ENCODE peak calls at places on chromosomes 6 and 20, in seven cellular contexts. B, A, R, T, F, W and J are unnamed samples. For H3K9me3 and H3K4me1, the result is how much of the 10 kb centered on the place peaks cover.

GRCh38 chr6:82182756-82183155 is 64.8 kb downstream of the IBTK start:
- DNase-seq in B (no peak), A (no peak), R (no peak), T (no peak), F (no peak), W (no peak), J (no peak)

GRCh38 chr6:4055420-4056041 is 23.4 kb downstream of the FAM217A start:
- DNase-seq in B (no peak), A (no peak), R (no peak), T (peak), F (peak), W (no peak), J (no peak)

GRCh38 chr6:81613606-81614005 is 138.9 kb downstream of the TENT5A start:
- DNase-seq in B (no peak), A (no peak), R (no peak), T (no peak), F (no peak), W (no peak), J (no peak)

GRCh38 chr20:48962976-48963730 is 41.6 kb downstream of the ARFGEF2 start:
- DNase-seq in B (peak), A (no peak), R (no peak), T (no peak), F (no peak), W (no peak), J (no peak)

GRCh38 chr6:6661684-6662083 is 73.2 kb downstream of the LY86 start:
- DNase-seq in B (no peak), A (no peak), R (no peak), T (peak), F (peak), W (no peak), J (no peak)

GRCh38 chr20:12173333-12173732 is 255.6 kb downstream of the BTBD3 start:
- DNase-seq in B (no peak), A (no peak), R (no peak), T (no peak), F (no peak), W (no peak), J (no peak)

GRCh38 chr6:87212596-87212995 is 57.2 kb downstream of the ZNF292 start:
- DNase-seq in B (no peak), A (no peak), R (no peak), T (no peak), F (no peak), W (no peak), J (no peak)

GRCh38 chr6:15879372-15880261 is 216.8 kb upstream of the DTNBP1 start:
- DNase-seq in B (peak), A (no peak), R (peak), T (peak), F (no peak), W (peak), J (peak)

GRCh38 chr6:75345413-75345812 is 60.8 kb upstream of the TMEM30A start:
- DNase-seq in B (no peak), A (no peak), R (no peak), T (no peak), F (no peak), W (no peak), J (no peak)

GRCh38 chr20:36832791-36833190 is 43.1 kb upstream of the TLDC2 start:
- DNase-seq in B (no peak), A (no peak), R (no peak), T (no peak), F (no peak), W (peak), J (no peak)

GRCh38 chr6:84057908-84058307 is 24.3 kb downstream of the MRAP2 start:
- DNase-seq in B (no peak), A (no peak), R (no peak), T (no peak), F (no peak), W (no peak), J (no peak)

GRCh38 chr6:170047813-170048212 is 243.1 kb downstream of the DLL1 start:
- DNase-seq in B (no peak), A (no peak), R (peak), T (peak), F (no peak), W (no peak), J (peak)

GRCh38 chr6:118905084-118905483 is 11.1 kb downstream of the ASF1A start:
- DNase-seq in B (no peak), A (no peak), R (no peak), T (no peak), F (no peak), W (no peak), J (no peak)

GRCh38 chr6:36033935-36034334 is 6.3 kb downstream of the MAPK14 start:
- DNase-seq in B (no peak), A (no peak), R (no peak), T (no peak), F (no peak), W (no peak), J (no peak)

GRCh38 chr6:158758941-158759479 is 60.2 kb downstream of the EZR start:
- DNase-seq in B (no peak), A (no peak), R (no peak), T (no peak), F (no peak), W (no peak), J (no peak)

GRCh38 chr6:139496654-139497343 is 122.4 kb upstream of the CITED2 start:
- DNase-seq in B (peak), A (no peak), R (no peak), T (no peak), F (no peak), W (no peak), J (no peak)

GRCh38 chr6:154638369-154638768 is 94.8 kb upstream of the SCAF8 start:
- DNase-seq in B (no peak), A (no peak), R (no peak), T (no peak), F (no peak), W (no peak), J (no peak)

GRCh38 chr6:147448212-147448611 is 60.3 kb upstream of the SAMD5 start:
- DNase-seq in B (no peak), A (no peak), R (no peak), T (no peak), F (peak), W (no peak), J (no peak)

GRCh38 chr20:62675156-62675871 is 33.0 kb downstream of the SLCO4A1 start:
- DNase-seq in B (no peak), A (no peak), R (no peak), T (no peak), F (no peak), W (peak), J (peak)

GRCh38 chr6:150567823-150568383 is 31.8 kb upstream of the PLEKHG1 start:
- DNase-seq in B (no peak), A (no peak), R (no peak), T (no peak), F (no peak), W (no peak), J (no peak)

GRCh38 chr6:100472674-100473073 is 8.0 kb upstream of the SIM1 start:
- DNase-seq in B (no peak), A (no peak), R (no peak), T (no peak), F (peak), W (no peak), J (no peak)

GRCh38 chr6:158552055-158552795 is 7.7 kb upstream of the TMEM181 start:
- DNase-seq in B (no peak), A (no peak), R (no peak), T (no peak), F (no peak), W (no peak), J (no peak)

GRCh38 chr6:109024784-109025183 is 69.9 kb downstream of the SESN1 start:
- DNase-seq in B (no peak), A (no peak), R (peak), T (no peak), F (no peak), W (no peak), J (no peak)

GRCh38 chr6:16774437-16774836 is 13.2 kb upstream of the ATXN1 start:
- DNase-seq in B (no peak), A (no peak), R (no peak), T (no peak), F (no peak), W (no peak), J (no peak)

GRCh38 chr20:4243071-4243470 is 227.7 kb upstream of the RNF24 start:
- DNase-seq in B (no peak), A (no peak), R (no peak), T (no peak), F (no peak), W (no peak), J (peak)

GRCh38 chr6:159151266-159151855 is 17.8 kb upstream of the FNDC1 start:
- DNase-seq in B (peak), A (peak), R (no peak), T (peak), F (peak), W (peak), J (peak)

GRCh38 chr6:110781522-110782200 is 33.6 kb downstream of the CDK19 start:
- DNase-seq in B (no peak), A (no peak), R (no peak), T (no peak), F (no peak), W (no peak), J (no peak)

GRCh38 chr20:1830240-1830639 is 65.0 kb upstream of the SIRPA start:
- DNase-seq in B (peak), A (no peak), R (peak), T (peak), F (peak), W (peak), J (peak)

GRCh38 chr6:156662025-156662445 is 115.1 kb upstream of the ARID1B start:
- DNase-seq in B (peak), A (no peak), R (no peak), T (no peak), F (no peak), W (no peak), J (no peak)

GRCh38 chr6:82257088-82257774 is 9.7 kb upstream of the IBTK start:
- DNase-seq in B (no peak), A (no peak), R (no peak), T (no peak), F (no peak), W (no peak), J (no peak)

GRCh38 chr6:126198581-126198980 is 141.3 kb upstream of the CENPW start:
- DNase-seq in B (no peak), A (no peak), R (no peak), T (no peak), F (no peak), W (no peak), J (no peak)

GRCh38 chr6:1436334-1437306 is 47.2 kb downstream of the FOXF2 start:
- DNase-seq in B (no peak), A (peak), R (no peak), T (peak), F (peak), W (no peak), J (no peak)

GRCh38 chr20:48010623-48011022 is 225.3 kb upstream of the SULF2 start:
- DNase-seq in B (no peak), A (no peak), R (no peak), T (no peak), F (no peak), W (no peak), J (no peak)

GRCh38 chr6:156777866-156778614 is 862 bp downstream of the ARID1B start:
- DNase-seq in B (peak), A (peak), R (peak), T (peak), F (peak), W (peak), J (peak)

GRCh38 chr6:133923938-133924593 is 29.0 kb upstream of the TBPL1 start:
- DNase-seq in B (peak), A (peak), R (no peak), T (peak), F (peak), W (peak), J (peak)

GRCh38 chr6:169168706-169169105 is 84.9 kb downstream of the THBS2 start:
- DNase-seq in B (no peak), A (no peak), R (no peak), T (no peak), F (no peak), W (no peak), J (no peak)

GRCh38 chr20:11917663-11918062 is at the start of gene BTBD3:
- DNase-seq in B (peak), A (no peak), R (peak), T (peak), F (no peak), W (peak), J (peak)

GRCh38 chr6:157728183-157728881 is 94.7 kb upstream of the SNX9 start:
- DNase-seq in B (no peak), A (no peak), R (no peak), T (no peak), F (no peak), W (no peak), J (no peak)

GRCh38 chr6:82144007-82144851 is 103.3 kb downstream of the IBTK start:
- DNase-seq in B (no peak), A (no peak), R (no peak), T (peak), F (peak), W (no peak), J (peak)

GRCh38 chr20:31500527-31500926 is 13.7 kb upstream of the HM13 start:
- DNase-seq in B (no peak), A (no peak), R (no peak), T (no peak), F (no peak), W (no peak), J (no peak)
- H3K27ac ChIP-seq in B (no peak), A (no peak), R (no peak), T (no peak), F (no peak), W (no peak), J (no peak)

GRCh38 chr6:301929-302705 is 9.8 kb downstream of the DUSP22 start:
- DNase-seq in B (no peak), A (no peak), R (no peak), T (no peak), F (no peak), W (no peak), J (no peak)

GRCh38 chr6:303948-304558 is 11.8 kb downstream of the DUSP22 start:
- DNase-seq in B (no peak), A (no peak), R (no peak), T (no peak), F (no peak), W (no peak), J (no peak)

GRCh38 chr6:302760-303159 is 10.5 kb downstream of the DUSP22 start:
- DNase-seq in B (no peak), A (no peak), R (no peak), T (no peak), F (no peak), W (no peak), J (no peak)

GRCh38 chr6:304833-305370 is 12.6 kb downstream of the DUSP22 start:
- DNase-seq in B (no peak), A (no peak), R (no peak), T (no peak), F (no peak), W (no peak), J (peak)

GRCh38 chr6:303263-303662 is 11.0 kb downstream of the DUSP22 start:
- DNase-seq in B (no peak), A (no peak), R (no peak), T (no peak), F (no peak), W (no peak), J (peak)
- H3K9me3 ChIP-seq in B (under half), A (under half), R (under half), T (under half), F (under half), W (under half), J (under half)

GRCh38 chr6:56725257-56725656 is 82.6 kb upstream of the DST start:
- DNase-seq in B (no peak), A (no peak), R (no peak), T (no peak), F (no peak), W (no peak), J (no peak)
- H3K4me1 ChIP-seq in B (under half), A (under half), R (under half), T (under half), F (under half), W (under half), J (under half)

DNA sequence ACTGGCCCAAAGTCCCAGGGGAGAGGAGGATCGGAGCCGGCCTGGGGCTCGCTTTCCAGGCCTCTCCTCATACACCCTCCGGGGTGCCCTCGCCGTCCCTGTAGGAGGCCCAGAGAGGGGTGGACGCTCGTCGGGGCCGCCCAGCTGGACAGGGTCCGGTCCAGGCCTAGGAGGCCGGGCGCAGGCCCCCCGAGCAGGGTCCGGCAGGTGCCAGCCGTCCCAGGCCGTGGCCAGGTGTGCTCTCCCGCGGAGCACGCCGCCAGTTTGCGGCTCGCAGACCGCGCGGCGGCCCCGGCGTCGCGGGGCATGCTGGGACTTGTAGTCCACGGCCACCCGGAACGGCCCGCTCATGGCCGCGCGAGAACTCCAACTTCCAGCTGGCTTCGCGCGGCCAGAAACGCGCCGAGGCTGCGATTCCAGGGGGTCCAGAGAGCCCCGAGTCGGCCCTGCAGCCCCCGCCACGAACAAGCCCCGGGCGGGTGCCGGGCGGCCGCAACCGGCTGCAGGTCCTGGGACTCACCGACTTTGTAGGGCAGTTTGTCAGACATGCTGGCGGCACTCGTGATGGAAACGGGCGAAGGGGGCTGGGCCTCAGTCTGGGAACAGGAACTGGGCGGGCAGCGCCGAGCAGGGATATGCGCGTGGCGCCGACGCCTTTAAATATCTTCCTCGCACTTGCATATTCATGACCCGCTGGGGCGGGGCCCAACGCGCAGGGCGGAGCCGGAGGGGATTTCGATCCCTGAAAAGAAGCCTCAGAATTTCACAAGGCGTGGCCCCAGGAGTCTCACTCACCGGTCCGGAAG is at the start of gene AHCY:
- DNase-seq in B (peak), A (peak), R (peak), T (peak), F (peak), W (peak), J (peak)
- H3K27ac ChIP-seq in B (peak), A (peak), R (peak), T (peak), F (peak), W (peak), J (peak)

GRCh38 chr6:66985816-66986215 is 1278.8 kb upstream of the EYS start:
- DNase-seq in B (no peak), A (no peak), R (no peak), T (no peak), F (peak), W (no peak), J (no peak)

GRCh38 chr6:66992660-66993059 is 1285.6 kb upstream of the EYS start:
- DNase-seq in B (no peak), A (no peak), R (no peak), T (no peak), F (no peak), W (no peak), J (no peak)

GRCh38 chr6:66986940-66987339 is 1279.9 kb upstream of the EYS start:
- DNase-seq in B (no peak), A (no peak), R (no peak), T (no peak), F (no peak), W (no peak), J (no peak)
- H3K9me3 ChIP-seq in B (under half), A (under half), R (under half), T (under half), F (under half), W (under half), J (under half)

GRCh38 chr6:106085984-106086832 is at the start of gene PRDM1:
- DNase-seq in B (peak), A (peak), R (peak), T (peak), F (peak), W (peak), J (peak)

GRCh38 chr6:106084106-106084963 is 1.8 kb upstream of the PRDM1 start:
- DNase-seq in B (no peak), A (no peak), R (peak), T (no peak), F (no peak), W (no peak), J (no peak)

GRCh38 chr6:106085687-106085983 is 501 bp upstream of the PRDM1 start:
- DNase-seq in B (no peak), A (no peak), R (no peak), T (no peak), F (no peak), W (no peak), J (no peak)

GRCh38 chr6:106083618-106084017 is 2.5 kb upstream of the PRDM1 start:
- DNase-seq in B (no peak), A (no peak), R (no peak), T (no peak), F (no peak), W (no peak), J (no peak)

DNA sequence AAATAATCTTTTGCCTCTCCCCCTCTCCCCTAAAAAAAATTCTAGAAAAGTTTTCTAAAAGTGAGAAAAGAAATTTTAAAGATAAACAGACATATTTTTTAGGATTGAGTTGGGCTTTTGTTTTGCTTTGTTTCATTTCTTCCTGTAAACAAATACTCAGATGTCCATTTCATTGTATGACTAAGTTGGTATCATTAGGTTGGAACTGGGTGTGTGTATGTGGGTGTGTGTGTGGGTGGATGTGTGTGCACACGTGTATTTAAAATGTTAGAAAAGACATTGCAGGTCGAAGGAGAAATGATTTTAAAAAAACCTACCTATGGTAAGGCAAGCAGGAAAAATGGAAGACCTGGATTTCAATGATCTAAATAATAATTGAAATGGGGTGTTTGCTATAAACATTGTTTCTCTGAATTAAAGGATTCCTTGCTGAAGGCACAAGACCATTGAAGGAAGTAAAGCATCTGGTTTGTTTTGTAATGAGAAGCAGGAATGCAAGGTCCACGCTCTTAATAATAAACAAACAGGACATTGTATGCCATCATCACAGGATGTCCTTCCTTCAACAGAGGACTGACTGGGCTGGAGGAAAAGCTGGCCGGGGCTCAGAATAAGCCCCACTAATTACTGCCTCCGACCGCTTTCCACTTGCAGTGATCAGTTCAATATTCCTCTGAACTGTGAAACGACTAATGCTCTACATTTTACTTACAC is 1.0 kb upstream of the PRDM1 start:
- DNase-seq in B (no peak), A (no peak), R (no peak), T (no peak), F (no peak), W (no peak), J (no peak)
- H3K4me1 ChIP-seq in B (under half), A (half or more), R (under half), T (under half), F (under half), W (under half), J (under half)

GRCh38 chr6:117395164-117395563 is 30.6 kb downstream of the ROS1 start:
- DNase-seq in B (no peak), A (no peak), R (no peak), T (no peak), F (no peak), W (no peak), J (no peak)

GRCh38 chr6:117399924-117400323 is 25.8 kb downstream of the ROS1 start:
- DNase-seq in B (no peak), A (no peak), R (no peak), T (no peak), F (no peak), W (no peak), J (no peak)

GRCh38 chr6:117399126-117399525 is 26.6 kb downstream of the ROS1 start:
- DNase-seq in B (no peak), A (no peak), R (no peak), T (no peak), F (no peak), W (no peak), J (no peak)

GRCh38 chr6:117397536-117398227 is 28.1 kb downstream of the ROS1 start:
- DNase-seq in B (no peak), A (no peak), R (no peak), T (no peak), F (no peak), W (no peak), J (no peak)

GRCh38 chr6:117396228-117396627 is 29.5 kb downstream of the ROS1 start:
- DNase-seq in B (no peak), A (no peak), R (no peak), T (no peak), F (no peak), W (no peak), J (no peak)
- H3K27ac ChIP-seq in B (no peak), A (no peak), R (peak), T (no peak), F (no peak), W (peak), J (no peak)